ENCODE peak calls at places on chromosomes 6 and 20, in eight cellular contexts. U is CD8-positive, alpha-beta T cell; Q is NCI-H1436; I is progenitor cell of endocrine pancreas; W is AG10803; F is T1000; X is T-helper 22 cell; N is NCI-H524 treated with DMSO at 0.1 percent for 48 hours. P is an unnamed sample.

GRCh38 chr6:49326337-49326736 is 136.7 kb downstream of the MMUT start:
- DNase-seq in U (no peak), Q (no peak), I (no peak), W (peak; percentile 49), F (no peak), X (no peak), N (no peak), P (peak; percentile 78)

GRCh38 chr6:44539701-44540100 is 152.2 kb downstream of the CDC5L start:
- DNase-seq in U (no peak), Q (no peak), I (no peak), W (no peak), F (no peak), X (no peak), N (no peak), P (no peak)

GRCh38 chr6:125586074-125586473 is 163.4 kb upstream of the HEY2 start:
- DNase-seq in U (no peak), Q (no peak), I (no peak), W (no peak), F (no peak), X (no peak), N (no peak), P (peak; percentile 27)

GRCh38 chr20:32969356-32970114 is 34.7 kb downstream of the SUN5 start:
- DNase-seq in U (no peak), Q (no peak), I (no peak), W (no peak), F (no peak), X (no peak), N (no peak), P (no peak)

GRCh38 chr6:145206247-145206907 is 528.9 kb downstream of the EPM2A start:
- DNase-seq in U (no peak), Q (no peak), I (no peak), W (peak; percentile 76), F (peak; percentile 33), X (no peak), N (no peak), P (peak; percentile 82)

GRCh38 chr6:5199203-5200101 is 61.3 kb downstream of the LYRM4 start:
- DNase-seq in U (no peak), Q (no peak), I (no peak), W (no peak), F (no peak), X (no peak), N (no peak), P (no peak)

GRCh38 chr6:36940027-36940426 is 14.5 kb upstream of the PI16 start:
- DNase-seq in U (no peak), Q (no peak), I (no peak), W (no peak), F (no peak), X (no peak), N (no peak), P (no peak)

GRCh38 chr20:36761125-36761524 is 12.4 kb downstream of the DSN1 start:
- DNase-seq in U (no peak), Q (no peak), I (no peak), W (no peak), F (no peak), X (no peak), N (no peak), P (no peak)

GRCh38 chr6:6975395-6976111 is 132.2 kb upstream of the RREB1 start:
- DNase-seq in U (no peak), Q (no peak), I (no peak), W (no peak), F (no peak), X (no peak), N (no peak), P (no peak)

GRCh38 chr6:110040716-110041115 is 62.6 kb downstream of the GPR6 start:
- DNase-seq in U (no peak), Q (no peak), I (no peak), W (no peak), F (no peak), X (no peak), N (no peak), P (no peak)

GRCh38 chr6:41527721-41528408 is 18.3 kb upstream of the FOXP4 start:
- DNase-seq in U (no peak), Q (peak; percentile 56), I (no peak), W (peak; percentile 28), F (peak; percentile 25), X (no peak), N (no peak), P (peak; percentile 69)

GRCh38 chr20:38863024-38863851 is 57.7 kb downstream of the PPP1R16B start:
- DNase-seq in U (peak; percentile 62), Q (no peak), I (no peak), W (no peak), F (no peak), X (peak; percentile 69), N (no peak), P (no peak)

GRCh38 chr20:35257175-35257909 is 20.6 kb downstream of the MMP24OS start:
- DNase-seq in U (no peak), Q (no peak), I (no peak), W (peak; percentile 38), F (no peak), X (no peak), N (no peak), P (no peak)

GRCh38 chr20:39676857-39677351 is 714.8 kb downstream of the DHX35 start:
- DNase-seq in U (no peak), Q (no peak), I (no peak), W (peak; percentile 36), F (no peak), X (no peak), N (no peak), P (peak; percentile 4)

GRCh38 chr6:142011156-142011555 is 121.6 kb upstream of the GJE1 start:
- DNase-seq in U (no peak), Q (no peak), I (no peak), W (peak; percentile 24), F (no peak), X (no peak), N (no peak), P (peak; percentile 52)

GRCh38 chr20:8309638-8310037 is 177.6 kb downstream of the PLCB1 start:
- DNase-seq in U (no peak), Q (peak; percentile 14), I (no peak), W (peak; percentile 46), F (no peak), X (no peak), N (peak; percentile 85), P (no peak)

GRCh38 chr6:80403365-80403764 is 296.9 kb downstream of the BCKDHB start:
- DNase-seq in U (no peak), Q (no peak), I (no peak), W (no peak), F (no peak), X (no peak), N (no peak), P (no peak)

GRCh38 chr6:53752440-53752839 is 42.4 kb upstream of the LRRC1 start:
- DNase-seq in U (no peak), Q (no peak), I (no peak), W (no peak), F (no peak), X (no peak), N (no peak), P (no peak)

GRCh38 chr6:133707456-133707855 is 181.5 kb upstream of the TCF21 start:
- DNase-seq in U (no peak), Q (no peak), I (no peak), W (peak; percentile 98), F (peak; percentile 4), X (peak; percentile 23), N (peak; percentile 82), P (peak; percentile 54)

GRCh38 chr6:30483677-30484279 is 5.5 kb upstream of the HLA-E start:
- DNase-seq in U (peak; percentile 45), Q (no peak), I (no peak), W (peak; percentile 70), F (peak; percentile 40), X (no peak), N (no peak), P (peak; percentile 91)

GRCh38 chr20:32278199-32278643 is 770 bp downstream of the KIF3B start:
- DNase-seq in U (no peak), Q (no peak), I (no peak), W (no peak), F (no peak), X (no peak), N (no peak), P (peak; percentile 20)

GRCh38 chr20:37846573-37846972 is 56.4 kb upstream of the VSTM2L start:
- DNase-seq in U (no peak), Q (peak; percentile 47), I (no peak), W (no peak), F (no peak), X (no peak), N (no peak), P (no peak)

GRCh38 chr6:3304500-3305215 is 45.9 kb downstream of the PSMG4 start:
- DNase-seq in U (no peak), Q (no peak), I (no peak), W (no peak), F (no peak), X (no peak), N (no peak), P (no peak)

GRCh38 chr6:119083007-119083406 is 4.5 kb upstream of the FAM184A start:
- DNase-seq in U (no peak), Q (no peak), I (no peak), W (no peak), F (no peak), X (no peak), N (no peak), P (no peak)

GRCh38 chr20:43922614-43923013 is 8.0 kb downstream of the TOX2 start:
- DNase-seq in U (no peak), Q (no peak), I (no peak), W (no peak), F (no peak), X (no peak), N (no peak), P (no peak)

GRCh38 chr6:107730106-107730505 is 94.0 kb downstream of the SCML4 start:
- DNase-seq in U (peak; percentile 64), Q (no peak), I (no peak), W (no peak), F (no peak), X (no peak), N (no peak), P (no peak)

GRCh38 chr20:38680492-38681118 is 43.7 kb upstream of the SLC32A1 start:
- DNase-seq in U (peak; percentile 25), Q (peak; percentile 77), I (peak; percentile 62), W (peak; percentile 7), F (no peak), X (no peak), N (no peak), P (peak; percentile 49)

GRCh38 chr6:33483678-33484077 is 29.3 kb downstream of the ZBTB9 start:
- DNase-seq in U (no peak), Q (no peak), I (no peak), W (no peak), F (no peak), X (no peak), N (no peak), P (no peak)

GRCh38 chr6:49634080-49634810 is 2.4 kb downstream of the RHAG start:
- DNase-seq in U (no peak), Q (no peak), I (no peak), W (no peak), F (no peak), X (no peak), N (no peak), P (no peak)

GRCh38 chr6:137286368-137286767 is 67.2 kb upstream of the IFNGR1 start:
- DNase-seq in U (no peak), Q (no peak), I (no peak), W (no peak), F (no peak), X (no peak), N (no peak), P (no peak)

GRCh38 chr6:81847866-81848265 is 95.4 kb upstream of the TENT5A start:
- DNase-seq in U (no peak), Q (no peak), I (no peak), W (no peak), F (no peak), X (no peak), N (no peak), P (no peak)

GRCh38 chr20:63484651-63485403 is 12.4 kb upstream of the KCNQ2 start:
- DNase-seq in U (no peak), Q (no peak), I (no peak), W (no peak), F (no peak), X (no peak), N (no peak), P (no peak)

GRCh38 chr6:138308728-138309110 is 69.0 kb upstream of the SMIM28 start:
- DNase-seq in U (no peak), Q (no peak), I (no peak), W (no peak), F (no peak), X (no peak), N (no peak), P (no peak)